ENCODE peak calls at places on chromosomes 2 and 18, in four cellular contexts. A, M, F and O are unnamed samples.

GRCh38 chr2:62229082-62229620 is 33.2 kb downstream of the B3GNT2 start:
- DNase-seq in A (no peak), M (no peak), F (no peak), O (no peak)

GRCh38 chr2:122480381-122481243 is 725.2 kb downstream of the TSN start:
- DNase-seq in A (no peak), M (no peak), F (no peak), O (no peak)

GRCh38 chr2:241148239-241148638 is 1.0 kb downstream of the PASK start:
- DNase-seq in A (no peak), M (no peak), F (no peak), O (no peak)

GRCh38 chr2:127170452-127171197 is 49.5 kb downstream of the CYP27C1 start:
- DNase-seq in A (no peak), M (no peak), F (no peak), O (no peak)

GRCh38 chr2:6576312-6576711 is 289.4 kb downstream of the CMPK2 start:
- DNase-seq in A (no peak), M (no peak), F (no peak), O (no peak)

GRCh38 chr2:132403176-132403575 is 13.4 kb upstream of the GPR39 start:
- DNase-seq in A (no peak), M (no peak), F (no peak), O (no peak)

GRCh38 chr18:23719634-23720201 is 30.5 kb downstream of the LAMA3 start:
- DNase-seq in A (peak), M (no peak), F (no peak), O (no peak)

GRCh38 chr2:113220970-113221708 is 47.4 kb downstream of the PSD4 start:
- DNase-seq in A (no peak), M (no peak), F (no peak), O (no peak)

GRCh38 chr2:37614061-37614802 is 57.2 kb downstream of the CDC42EP3 start:
- DNase-seq in A (peak), M (no peak), F (no peak), O (no peak)

GRCh38 chr2:237297421-237298155 is 116.4 kb downstream of the COL6A3 start:
- DNase-seq in A (no peak), M (no peak), F (no peak), O (no peak)

GRCh38 chr2:71528749-71529148 is 75.4 kb downstream of the DYSF start:
- DNase-seq in A (no peak), M (no peak), F (no peak), O (no peak)

GRCh38 chr2:164495491-164496223 is 125.6 kb downstream of the GRB14 start:
- DNase-seq in A (peak), M (peak), F (peak), O (no peak)

GRCh38 chr2:40844353-40845277 is 392.7 kb upstream of the SLC8A1 start:
- DNase-seq in A (no peak), M (no peak), F (peak), O (no peak)

GRCh38 chr2:173828189-173829157 is 136.7 kb downstream of the SP3 start:
- DNase-seq in A (no peak), M (no peak), F (no peak), O (no peak)

GRCh38 chr2:147989809-147990403 is 30.6 kb downstream of the ORC4 start:
- DNase-seq in A (peak), M (no peak), F (peak), O (peak)

GRCh38 chr2:104945866-104946265 is 92.0 kb downstream of the POU3F3 start:
- DNase-seq in A (no peak), M (no peak), F (peak), O (no peak)

GRCh38 chr2:217434183-217434620 is 568.6 kb downstream of the TNS1 start:
- DNase-seq in A (peak), M (peak), F (peak), O (peak)

GRCh38 chr2:217431577-217432269 is 571.1 kb downstream of the TNS1 start:
- DNase-seq in A (no peak), M (no peak), F (no peak), O (no peak)

GRCh38 chr2:217430916-217431576 is 571.2 kb upstream of the TNP1 start:
- DNase-seq in A (no peak), M (no peak), F (no peak), O (no peak)

GRCh38 chr2:217433522-217433921 is 569.3 kb downstream of the TNS1 start:
- DNase-seq in A (no peak), M (no peak), F (peak), O (no peak)

GRCh38 chr2:217429981-217430500 is 570.2 kb upstream of the TNP1 start:
- DNase-seq in A (no peak), M (no peak), F (no peak), O (no peak)
- TF ChIP-seq CTCF in A (no peak), M (no peak), F (no peak), O (no peak)

GRCh38 chr2:204021290-204022081 is 84.9 kb downstream of the ICOS start:
- DNase-seq in A (no peak), M (no peak), F (no peak), O (no peak)
- H3K4me3 ChIP-seq in A (no peak), M (no peak), F (no peak), O (no peak)

DNA sequence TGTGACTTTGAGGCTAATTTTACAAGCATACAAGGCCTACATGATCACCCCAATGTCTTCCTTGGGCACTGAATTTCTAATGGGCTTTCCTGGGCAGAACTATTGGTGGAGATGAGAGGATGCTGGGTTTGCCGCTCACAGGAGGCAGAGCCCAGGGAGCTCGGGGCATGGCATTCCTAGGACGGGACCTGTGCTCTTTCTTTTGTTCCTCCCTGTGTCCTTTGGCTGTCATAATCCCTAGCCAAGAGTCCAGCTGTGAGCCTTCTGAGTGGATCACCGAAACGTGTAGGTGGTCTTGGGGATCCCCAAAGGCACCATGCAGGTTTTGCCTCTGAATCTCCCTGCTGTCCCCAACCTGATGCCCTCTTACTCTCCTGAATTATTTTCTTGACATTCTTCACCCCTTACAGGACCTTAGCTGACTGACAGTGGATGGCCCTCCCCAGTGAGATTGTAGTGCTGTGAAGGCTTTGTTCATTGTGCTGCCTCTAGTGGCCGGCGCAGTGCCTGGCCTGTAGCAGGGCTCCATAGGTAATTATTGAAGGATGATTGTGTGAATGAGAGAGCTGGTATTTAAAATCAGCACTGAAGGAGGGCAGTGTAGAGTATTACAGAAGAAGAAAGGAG is 221.9 kb downstream of the ZNF407 start:
- DNase-seq in A (no peak), M (no peak), F (peak), O (no peak)
- TF ChIP-seq CTCF in A (peak), M (no peak), F (peak), O (peak)

DNA sequence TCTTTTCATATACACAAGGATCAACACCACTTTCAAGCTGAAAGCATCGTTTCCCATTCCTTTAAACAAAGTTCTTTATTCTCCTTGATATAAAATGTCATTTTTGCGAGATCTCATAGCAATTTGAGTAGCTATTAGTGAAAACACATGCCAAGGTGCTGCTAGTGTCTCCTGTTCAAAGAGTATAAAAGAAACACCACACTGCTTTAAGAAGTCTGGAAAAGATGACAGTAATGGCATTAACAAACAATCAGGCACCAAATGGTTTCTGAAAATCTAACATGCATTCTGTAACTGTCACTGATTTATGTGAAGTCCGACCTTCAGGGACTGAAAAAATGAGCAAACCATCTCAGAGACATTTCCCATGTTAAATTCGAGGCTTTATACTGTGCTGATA is 2.4 kb downstream of the CCBE1 start:
- DNase-seq in A (no peak), M (no peak), F (no peak), O (no peak)
- H3K4me3 ChIP-seq in A (no peak), M (no peak), F (no peak), O (no peak)

GRCh38 chr2:197894751-197895274 is 90.4 kb downstream of the PLCL1 start:
- DNase-seq in A (no peak), M (no peak), F (no peak), O (no peak)
- TF ChIP-seq CTCF in A (no peak), M (no peak), F (no peak), O (no peak)

GRCh38 chr2:112153179-112153490 is 14.9 kb downstream of the FBLN7 start:
- DNase-seq in A (no peak), M (no peak), F (no peak), O (no peak)

GRCh38 chr2:112152476-112153178 is 14.4 kb downstream of the FBLN7 start:
- DNase-seq in A (no peak), M (no peak), F (no peak), O (no peak)

GRCh38 chr2:112154246-112155110 is 16.3 kb downstream of the FBLN7 start:
- DNase-seq in A (no peak), M (no peak), F (no peak), O (no peak)

GRCh38 chr2:112151701-112152440 is 13.7 kb downstream of the FBLN7 start:
- DNase-seq in A (no peak), M (no peak), F (no peak), O (no peak)

GRCh38 chr2:112153501-112153900 is 15.3 kb downstream of the FBLN7 start:
- DNase-seq in A (no peak), M (no peak), F (no peak), O (no peak)
- H3K4me3 ChIP-seq in A (no peak), M (no peak), F (no peak), O (no peak)

GRCh38 chr2:219175486-219175885 is 1.2 kb downstream of the CNPPD1 start:
- DNase-seq in A (no peak), M (no peak), F (no peak), O (no peak)

GRCh38 chr2:219177594-219178376 is at the start of gene RETREG2:
- DNase-seq in A (no peak), M (peak), F (peak), O (peak)

GRCh38 chr2:219178377-219179175 is 501 bp downstream of the RETREG2 start:
- DNase-seq in A (no peak), M (peak), F (peak), O (peak)

GRCh38 chr2:219175928-219176817 is 552 bp downstream of the CNPPD1 start:
- DNase-seq in A (no peak), M (peak), F (peak), O (peak)

GRCh38 chr2:219176818-219177593 is at the start of gene CNPPD1:
- DNase-seq in A (no peak), M (peak), F (peak), O (peak)
- TF ChIP-seq CTCF in A (no peak), M (no peak), F (no peak), O (no peak)

GRCh38 chr2:234502285-234502918 is 5.5 kb upstream of the ARL4C start:
- DNase-seq in A (peak), M (no peak), F (peak), O (no peak)
- H3K4me3 ChIP-seq in A (no peak), M (no peak), F (no peak), O (no peak)

DNA sequence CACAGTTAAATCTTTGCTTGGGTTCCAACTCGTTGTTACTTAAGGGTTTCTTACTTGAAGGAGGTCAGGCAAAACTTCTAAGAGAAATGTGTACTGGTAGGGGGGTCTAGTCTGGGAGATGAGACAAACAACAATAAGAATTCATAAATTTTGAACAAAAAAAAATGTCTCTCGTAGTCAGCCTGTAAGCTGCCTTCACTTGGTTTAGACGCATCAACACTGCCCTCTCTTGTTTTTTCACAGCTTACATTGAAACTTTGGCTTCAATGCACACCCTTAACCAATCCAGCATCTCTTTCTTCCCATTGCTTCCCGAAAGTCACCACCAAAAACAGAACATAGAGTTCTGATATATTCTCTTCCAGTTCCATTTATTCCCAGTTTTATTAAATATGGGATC is 576.4 kb upstream of the PIK3C3 start:
- DNase-seq in A (no peak), M (no peak), F (peak), O (no peak)
- TF ChIP-seq CTCF in A (no peak), M (no peak), F (peak), O (peak)